ENCODE peak calls at places on chromosomes 11 and 22, in four cellular contexts. P is ovary; I is lung; Q is CD4-positive, CD25-positive, alpha-beta regulatory T cell. F is an unnamed sample.
A peak's percentile ranks its signal among the peaks of the same experiment; 100 is the strongest.

GRCh38 chr11:96228472-96228871 is 114.5 kb downstream of the MAML2 start:
- DNase-seq in P (peak; percentile 83), I (peak; percentile 40), Q (no peak), F (peak; percentile 81)

GRCh38 chr22:38955250-38955775 is 2.1 kb upstream of the APOBEC3A start:
- DNase-seq in P (no peak), I (no peak), Q (no peak), F (no peak)

GRCh38 chr22:39589880-39590279 is 19.3 kb downstream of the CACNA1I start:
- DNase-seq in P (no peak), I (no peak), Q (no peak), F (no peak)

GRCh38 chr11:130831506-130832385 is 84.5 kb downstream of the SNX19 start:
- DNase-seq in P (no peak), I (no peak), Q (no peak), F (no peak)

GRCh38 chr22:22578702-22579424 is 19.8 kb upstream of the PRAME start:
- DNase-seq in P (no peak), I (no peak), Q (no peak), F (peak; percentile 36)

GRCh38 chr11:70120674-70121073 is 42.6 kb downstream of the ANO1 start:
- DNase-seq in P (no peak), I (no peak), Q (no peak), F (no peak)

GRCh38 chr11:11968511-11969280 is 39.7 kb downstream of the DKK3 start:
- DNase-seq in P (no peak), I (no peak), Q (no peak), F (no peak)

GRCh38 chr11:102704841-102705240 is 728 bp downstream of the MMP27 start:
- DNase-seq in P (no peak), I (no peak), Q (no peak), F (no peak)

GRCh38 chr11:122095950-122096942 is 19.8 kb downstream of the BLID start:
- DNase-seq in P (no peak), I (no peak), Q (no peak), F (no peak)

GRCh38 chr11:106495046-106495445 is 417.6 kb downstream of the AASDHPPT start:
- DNase-seq in P (no peak), I (no peak), Q (no peak), F (no peak)

GRCh38 chr22:46612904-46613605 is 7.1 kb upstream of the GRAMD4 start:
- DNase-seq in P (no peak), I (no peak), Q (peak; percentile 20), F (no peak)

GRCh38 chr11:36509265-36509664 is 807 bp downstream of the TRAF6 start:
- DNase-seq in P (no peak), I (no peak), Q (peak; percentile 23), F (no peak)

GRCh38 chr11:101583180-101584128 is at the start of gene TRPC6:
- DNase-seq in P (peak; percentile 45), I (no peak), Q (no peak), F (no peak)

GRCh38 chr11:1055990-1056771 is 18.5 kb upstream of the MUC2 start:
- DNase-seq in P (peak; percentile 10), I (no peak), Q (no peak), F (no peak)

GRCh38 chr11:117818036-117818858 is 6.3 kb downstream of the FXYD2 start:
- DNase-seq in P (no peak), I (no peak), Q (no peak), F (no peak)

GRCh38 chr22:35544189-35544588 is 3.6 kb downstream of the RASD2 start:
- DNase-seq in P (no peak), I (no peak), Q (no peak), F (no peak)

GRCh38 chr22:35541254-35541748 is 670 bp downstream of the RASD2 start:
- DNase-seq in P (no peak), I (no peak), Q (no peak), F (no peak)

GRCh38 chr22:35542157-35542971 is 1.7 kb downstream of the RASD2 start:
- DNase-seq in P (no peak), I (no peak), Q (no peak), F (no peak)

GRCh38 chr22:35543702-35544101 is 3.1 kb downstream of the RASD2 start:
- DNase-seq in P (no peak), I (no peak), Q (no peak), F (no peak)

DNA sequence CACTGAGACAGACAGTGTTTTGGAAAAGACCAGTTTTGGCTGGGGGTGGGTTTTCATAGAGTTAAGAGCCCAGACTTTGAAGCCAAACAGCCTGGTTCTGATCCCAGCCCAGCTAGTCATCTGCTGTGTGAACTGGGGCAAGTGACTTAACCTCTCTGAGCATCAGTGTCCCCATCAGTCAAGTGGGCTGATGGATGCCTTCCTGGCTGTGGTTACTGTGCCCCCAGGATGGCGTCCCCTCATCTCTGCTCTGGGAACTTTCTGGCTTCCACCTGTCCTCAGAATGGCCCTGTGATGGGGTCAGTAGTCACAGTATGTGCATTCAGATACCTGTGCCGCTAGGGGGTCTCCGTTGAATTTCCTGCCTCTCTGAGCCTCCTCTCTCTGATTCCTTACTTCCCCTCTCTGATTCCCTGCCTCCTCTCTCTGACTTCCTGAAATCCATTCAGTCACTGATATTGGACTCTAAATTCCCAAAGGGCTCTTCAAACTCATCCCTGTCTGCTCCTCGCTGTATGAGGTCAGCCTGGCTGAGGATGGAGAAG is 2.4 kb downstream of the RASD2 start:
- DNase-seq in P (no peak), I (no peak), Q (no peak), F (no peak)
- H3K4me3 ChIP-seq in P (no peak overlapping the region), I (no peak overlapping the region), Q (no peak overlapping the region), F (no peak overlapping the region)

GRCh38 chr11:20194470-20194869 is 34.2 kb upstream of the DBX1 start:
- DNase-seq in P (no peak), I (no peak), Q (no peak), F (no peak)

GRCh38 chr11:20201231-20201630 is 41.0 kb upstream of the DBX1 start:
- DNase-seq in P (no peak), I (no peak), Q (no peak), F (no peak)

GRCh38 chr11:20192641-20193040 is 32.4 kb upstream of the DBX1 start:
- DNase-seq in P (no peak), I (no peak), Q (no peak), F (no peak)

GRCh38 chr11:20193307-20193706 is 33.0 kb upstream of the DBX1 start:
- DNase-seq in P (no peak), I (no peak), Q (no peak), F (no peak)

GRCh38 chr11:20197881-20198280 is 37.6 kb upstream of the DBX1 start:
- DNase-seq in P (no peak), I (no peak), Q (no peak), F (no peak)
- H3K4me3 ChIP-seq in P (no peak overlapping the region), I (no peak overlapping the region), Q (no peak overlapping the region), F (no peak overlapping the region)

GRCh38 chr11:120511116-120511803 is at the start of gene GRIK4:
- DNase-seq in P (peak; percentile 91), I (peak; percentile 81), Q (peak; percentile 59), F (no peak)
- H3K4me3 ChIP-seq in P (peak within 1 kb of the TSS; percentile 48), I (peak within 1 kb of the TSS; percentile 7), Q (no peak within 1 kb of the TSS), F (peak within 1 kb of the TSS; percentile 43)

GRCh38 chr11:19242184-19242932 is 1.6 kb upstream of the E2F8 start:
- DNase-seq in P (no peak), I (no peak), Q (peak; percentile 4), F (no peak)
- H3K4me3 ChIP-seq in P (no peak overlapping the region), I (no peak overlapping the region), Q (peak overlapping the region; percentile 59), F (peak overlapping the region; percentile 62)

F was measured in skeletal muscle cell.